ENCODE peak calls at places on chromosomes 4 and X, in five cellular contexts. Z is mesendoderm, P is neuronal stem cell, R is mesenchymal stem cell, U is H9. B is an unnamed sample.

GRCh38 chr4:107490116-107490515 is 229.9 kb downstream of the PAPSS1 start:
- DNase-seq in Z (no peak), P (no peak), R (no peak), U (no peak), B (no peak)

GRCh38 chrX:110407910-110408545 is 49.4 kb downstream of the RTL9 start:
- DNase-seq in Z (peak), P (peak), R (peak), U (peak), B (peak)

GRCh38 chrX:74119016-74119910 is 184.7 kb upstream of the ZCCHC13 start:
- DNase-seq in Z (peak), P (no peak), R (peak), U (no peak), B (peak)

GRCh38 chr4:40521957-40522356 is 107.7 kb downstream of the RBM47 start:
- DNase-seq in Z (no peak), P (no peak), R (no peak), U (no peak), B (no peak)

GRCh38 chr4:111013846-111014245 is 391.0 kb upstream of the PITX2 start:
- DNase-seq in Z (no peak), P (no peak), R (no peak), U (no peak), B (no peak)

GRCh38 chr4:145881991-145882390 is 56.6 kb downstream of the ZNF827 start:
- DNase-seq in Z (no peak), P (no peak), R (no peak), U (no peak), B (no peak)

GRCh38 chr4:100981447-100982204 is 365.7 kb downstream of the PPP3CA start:
- DNase-seq in Z (peak), P (no peak), R (peak), U (no peak), B (peak)

GRCh38 chr4:120921456-120922389 is 803 bp downstream of the PRDM5 start:
- DNase-seq in Z (peak), P (no peak), R (peak), U (peak), B (peak)

GRCh38 chrX:2889045-2889605 is 40.0 kb downstream of the ARSD start:
- DNase-seq in Z (no peak), P (no peak), R (no peak), U (no peak), B (no peak)

GRCh38 chr4:17613761-17614415 is 553 bp upstream of the MED28 start:
- DNase-seq in Z (no peak), P (peak), R (peak), U (no peak), B (peak)

GRCh38 chr4:8593268-8594096 is 917 bp downstream of the CPZ start:
- DNase-seq in Z (peak), P (no peak), R (no peak), U (no peak), B (no peak)
- H3K23ac ChIP-seq in Z (peak), P (peak), R (no peak), U (no peak), B (no peak)

DNA sequence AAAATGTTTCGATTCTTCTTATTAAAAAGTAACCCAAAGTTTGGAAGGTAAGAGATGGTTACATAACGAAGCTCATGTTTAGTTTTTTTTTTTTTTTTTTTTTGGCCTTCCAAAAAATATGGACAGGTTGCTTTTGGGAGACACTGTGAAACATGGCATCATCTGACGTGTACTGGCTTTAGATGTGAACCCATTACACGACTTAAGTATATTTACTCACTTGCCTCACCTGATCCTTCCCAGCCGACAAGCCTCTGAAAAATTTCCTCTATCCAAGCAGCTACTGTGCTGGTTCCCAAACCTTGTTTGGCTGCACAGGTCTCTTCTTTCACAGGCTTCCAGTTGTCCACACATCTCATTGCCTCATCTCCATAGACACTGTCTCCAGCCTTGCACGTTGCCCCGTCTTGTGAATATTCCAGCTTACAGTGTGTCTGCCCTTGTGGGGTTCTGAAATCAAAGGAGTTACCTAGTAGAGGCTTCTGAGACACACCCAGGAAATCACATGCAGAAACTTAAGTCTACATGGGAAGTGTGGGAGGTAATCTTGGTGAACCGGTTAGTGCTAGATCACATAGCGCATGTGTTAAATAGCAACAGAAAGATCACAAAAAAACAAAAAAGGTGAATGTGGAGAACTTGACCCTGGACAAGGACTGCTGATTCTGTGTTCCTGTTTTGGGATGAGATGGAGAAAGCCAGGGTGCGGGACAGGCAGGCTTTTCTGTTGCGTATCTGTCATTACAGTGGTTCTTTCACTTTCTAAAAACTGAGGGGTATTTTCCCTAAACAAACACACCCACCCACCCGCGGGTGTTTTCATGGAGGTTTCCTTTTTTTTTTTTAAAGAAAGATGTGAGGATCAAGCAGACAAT is 328.6 kb downstream of the ARHGAP10 start:
- DNase-seq in Z (no peak), P (no peak), R (no peak), U (no peak), B (no peak)
- H3K4me2 ChIP-seq in Z (no peak), P (no peak), R (no peak), U (no peak), B (no peak)

GRCh38 chr4:673349-674091 is 556 bp downstream of the ATP5ME start:
- DNase-seq in Z (no peak), P (no peak), R (peak), U (no peak), B (no peak)
- H3K23ac ChIP-seq in Z (no peak), P (no peak), R (no peak), U (no peak), B (peak)

GRCh38 chr4:113919145-113919544 is 60.3 kb downstream of the ARSJ start:
- DNase-seq in Z (no peak), P (no peak), R (peak), U (no peak), B (no peak)
- H3K4me2 ChIP-seq in Z (no peak), P (no peak), R (no peak), U (no peak), B (no peak)

GRCh38 chr4:10115271-10115656 is 1.3 kb downstream of the WDR1 start:
- DNase-seq in Z (no peak), P (no peak), R (peak), U (no peak), B (peak)

GRCh38 chr4:10113362-10114047 is 3.1 kb downstream of the WDR1 start:
- DNase-seq in Z (no peak), P (no peak), R (no peak), U (no peak), B (no peak)

GRCh38 chr4:10114147-10114546 is 2.5 kb downstream of the WDR1 start:
- DNase-seq in Z (no peak), P (no peak), R (no peak), U (no peak), B (no peak)

GRCh38 chr4:10115657-10116624 is 658 bp downstream of the WDR1 start:
- DNase-seq in Z (peak), P (no peak), R (peak), U (peak), B (no peak)

GRCh38 chr4:10114607-10115006 is 2.0 kb downstream of the WDR1 start:
- DNase-seq in Z (no peak), P (no peak), R (no peak), U (no peak), B (no peak)
- H3K23ac ChIP-seq in Z (no peak), P (no peak), R (no peak), U (no peak), B (peak)

B was measured in IMR-90.